ENCODE peak calls at places on chromosomes 16 and 17, in four cellular contexts. Z, B, X and F are unnamed samples.

GRCh38 chr17:82281502-82282238 is 8.2 kb upstream of the CSNK1D start:
- DNase-seq in B (peak; percentile 82), Z (no peak), X (no peak), F (no peak)

GRCh38 chr16:11986521-11987057 is 10.1 kb downstream of the SNX29 start:
- DNase-seq in B (no peak), X (no peak), Z (no peak), F (no peak)

GRCh38 chr16:85286970-85287814 is 174.9 kb upstream of the CIBAR2 start:
- DNase-seq in Z (no peak), X (peak; percentile 44), B (no peak), F (no peak)

GRCh38 chr16:67404740-67405226 is 11.5 kb upstream of the TPPP3 start:
- DNase-seq in Z (no peak), X (no peak), B (peak; percentile 88), F (no peak)

GRCh38 chr17:83174859-83175550 is 95.6 kb downstream of the METRNL start:
- DNase-seq in B (no peak), Z (peak; percentile 68), X (no peak), F (peak; percentile 52)

GRCh38 chr17:63709110-63709509 is 9.2 kb upstream of the LIMD2 start:
- DNase-seq in B (no peak), Z (no peak), X (no peak), F (no peak)

GRCh38 chr16:4874686-4875085 is 27.4 kb downstream of the UBN1 start:
- DNase-seq in B (no peak), Z (no peak), X (no peak), F (no peak)

GRCh38 chr16:57483725-57484514 is 2.4 kb downstream of the DOK4 start:
- DNase-seq in Z (no peak), B (peak; percentile 73), X (no peak), F (no peak)

GRCh38 chr17:45838751-45839150 is 5.9 kb upstream of the SPPL2C start:
- DNase-seq in X (no peak), Z (no peak), B (no peak), F (no peak)

GRCh38 chr17:57080708-57081107 is 4.3 kb upstream of the AKAP1 start:
- DNase-seq in X (no peak), Z (peak; percentile 53), B (no peak), F (no peak)

GRCh38 chr17:28372203-28372944 is 880 bp downstream of the SARM1 start:
- DNase-seq in B (no peak), X (no peak), Z (peak; percentile 59), F (peak; percentile 91)

GRCh38 chr16:17777461-17777863 is 306.7 kb upstream of the XYLT1 start:
- DNase-seq in X (no peak), B (no peak), Z (no peak), F (no peak)

GRCh38 chr17:76816590-76817135 is 51.5 kb upstream of the MGAT5B start:
- DNase-seq in B (peak; percentile 28), Z (peak; percentile 70), X (no peak), F (no peak)

GRCh38 chr16:11171448-11171709 is 84.6 kb downstream of the SOCS1 start:
- DNase-seq in B (no peak), X (no peak), Z (no peak), F (no peak)

GRCh38 chr16:75647492-75648264 is at the start of the genes KARS1 and TERF2IP:
- DNase-seq in Z (peak; percentile 94), B (peak; percentile 93), X (peak; percentile 95), F (peak; percentile 97)

GRCh38 chr16:89246903-89247733 is 29.6 kb downstream of the ZNF778 start:
- DNase-seq in X (peak; percentile 90), B (peak; percentile 94), Z (peak; percentile 100), F (no peak)

GRCh38 chr16:70770968-70771552 is 29.9 kb downstream of the VAC14 start:
- DNase-seq in B (peak; percentile 69), Z (peak; percentile 70), X (no peak), F (peak; percentile 40)

GRCh38 chr16:81810894-81811538 is 31.9 kb downstream of the PLCG2 start:
- DNase-seq in X (no peak), Z (peak; percentile 24), B (no peak), F (no peak)

GRCh38 chr17:75773121-75773807 is 8.3 kb upstream of the GALK1 start:
- DNase-seq in B (no peak), X (no peak), Z (no peak), F (no peak)

GRCh38 chr17:29586676-29587469 is 2.6 kb downstream of the GIT1 start:
- DNase-seq in X (peak; percentile 53), B (no peak), Z (no peak), F (peak; percentile 62)

GRCh38 chr17:29587591-29587990 is 1.9 kb downstream of the GIT1 start:
- DNase-seq in B (no peak), Z (no peak), X (peak; percentile 21), F (no peak)

GRCh38 chr17:29584452-29585079 is 4.9 kb downstream of the GIT1 start:
- DNase-seq in X (peak; percentile 71), Z (no peak), B (no peak), F (no peak)

GRCh38 chr17:29583324-29584248 is 5.9 kb downstream of the GIT1 start:
- DNase-seq in X (peak; percentile 26), B (no peak), Z (no peak), F (no peak)

GRCh38 chr17:29585080-29585751 is 4.2 kb downstream of the GIT1 start:
- DNase-seq in Z (peak; percentile 59), X (peak; percentile 76), B (no peak), F (no peak)
- TF ChIP-seq CTCF in Z (peak; percentile 62), X (no peak), B (no peak), F (peak; percentile 61)

GRCh38 chr16:22900863-22901262 is 86.9 kb downstream of the HS3ST2 start:
- DNase-seq in X (no peak), B (no peak), Z (no peak), F (no peak)

GRCh38 chr16:22898131-22898530 is 84.2 kb downstream of the HS3ST2 start:
- DNase-seq in Z (no peak), X (no peak), B (no peak), F (no peak)

GRCh38 chr16:22898874-22899348 is 84.9 kb downstream of the HS3ST2 start:
- DNase-seq in Z (peak; percentile 24), X (peak; percentile 75), B (peak; percentile 80), F (no peak)

GRCh38 chr16:22901563-22901962 is 87.6 kb downstream of the HS3ST2 start:
- DNase-seq in B (no peak), Z (no peak), X (no peak), F (no peak)

GRCh38 chr16:22897184-22897583 is 83.2 kb downstream of the HS3ST2 start:
- DNase-seq in B (no peak), Z (no peak), X (no peak), F (no peak)
- TF ChIP-seq CTCF in B (no peak), Z (no peak), X (no peak), F (no peak)

DNA sequence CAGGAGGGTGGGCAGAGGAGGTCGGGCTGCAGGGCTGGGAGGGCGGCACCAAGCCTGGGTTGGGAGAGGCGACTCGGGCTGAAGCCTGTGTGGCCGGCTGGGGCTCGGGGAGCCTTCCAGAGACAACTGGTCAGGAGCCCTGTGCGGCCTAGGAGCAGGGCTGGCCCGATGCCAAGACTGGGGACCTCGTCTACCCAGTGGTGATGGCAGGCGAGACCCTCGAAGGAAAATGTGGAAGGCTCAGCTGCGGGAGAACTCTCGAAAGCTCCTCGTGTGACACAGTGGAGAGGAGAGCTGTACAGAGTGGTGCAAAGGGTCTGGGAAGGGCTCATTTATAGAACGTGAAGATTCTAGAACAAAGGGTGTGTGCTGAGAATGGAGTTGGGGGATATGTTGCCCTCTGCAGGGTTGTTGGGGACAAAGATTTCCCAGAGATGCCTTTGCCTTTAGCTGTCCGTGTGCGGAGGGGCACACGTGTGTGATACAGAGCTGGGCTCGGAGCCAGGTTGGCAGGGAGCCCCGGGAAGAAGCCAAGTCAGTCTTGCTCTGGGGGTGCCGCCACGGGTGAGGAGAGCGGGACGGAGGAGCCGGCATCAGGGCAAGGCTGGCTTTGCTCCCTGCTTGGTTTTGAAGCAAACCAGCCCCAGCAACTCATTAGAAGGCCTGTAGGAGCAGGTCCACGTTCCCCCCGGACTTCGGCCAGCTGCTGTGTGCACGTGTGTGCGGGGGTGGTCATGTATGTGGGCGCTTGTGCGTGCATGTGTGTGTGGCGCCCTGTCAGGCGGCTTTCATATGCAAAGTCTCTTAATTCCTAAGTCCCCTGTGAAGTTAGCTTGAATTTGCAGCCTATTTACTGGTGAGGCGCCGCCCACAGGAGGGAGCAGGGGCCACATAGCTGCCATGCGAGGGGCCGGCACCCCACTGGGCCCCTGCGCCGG is 132.4 kb upstream of the CHMP6 start:
- DNase-seq in X (peak; percentile 79), Z (no peak), B (peak; percentile 75), F (peak; percentile 91)
- TF ChIP-seq CTCF in X (no peak), Z (no peak), B (no peak), F (peak; percentile 69)

GRCh38 chr17:44832821-44833220 is 2.7 kb upstream of the GJC1 start:
- DNase-seq in Z (no peak), B (no peak), X (no peak), F (no peak)
- TF ChIP-seq CTCF in Z (no peak), B (no peak), X (no peak), F (peak; percentile 11)